ENCODE peak calls at places on chromosomes 1 and 21, in nine cellular contexts. One of them, this sample, is unnamed.

GRCh38 chr1:77370588-77371306 is 88.9 kb downstream of the AK5 start:
- DNase-seq in KG1: no peak
- DNase-seq in AG04450: peak
- DNase-seq in Caki2: peak
- DNase-seq in GM06990: no peak
- DNase-seq in upper lobe of left lung: no peak
- DNase-seq in stimulated activated CD4-positive, alpha-beta T cell treated with anti-CD3 and anti-CD28 coated beads, Interleukin-15, amount 100 ng/mL, for 24 hours: no peak
- DNase-seq in small intestine: no peak
- DNase-seq in T-helper 1 cell: no peak
- DNase-seq in this sample: no peak

GRCh38 chr1:187264995-187265602 is 436.4 kb downstream of the PLA2G4A start:
- DNase-seq in KG1: no peak
- DNase-seq in stimulated activated CD4-positive, alpha-beta T cell treated with anti-CD3 and anti-CD28 coated beads, Interleukin-15, amount 100 ng/mL, for 24 hours: no peak
- DNase-seq in GM06990: no peak
- DNase-seq in Caki2: peak
- DNase-seq in T-helper 1 cell: no peak
- DNase-seq in upper lobe of left lung: no peak
- DNase-seq in AG04450: peak
- DNase-seq in small intestine: peak
- DNase-seq in this sample: peak

GRCh38 chr21:45516071-45516670 is 26.1 kb downstream of the SLC19A1 start:
- DNase-seq in upper lobe of left lung: peak
- DNase-seq in Caki2: no peak
- DNase-seq in KG1: no peak
- DNase-seq in stimulated activated CD4-positive, alpha-beta T cell treated with anti-CD3 and anti-CD28 coated beads, Interleukin-15, amount 100 ng/mL, for 24 hours: no peak
- DNase-seq in GM06990: no peak
- DNase-seq in AG04450: no peak
- DNase-seq in small intestine: no peak
- DNase-seq in T-helper 1 cell: no peak
- DNase-seq in this sample: no peak

GRCh38 chr1:21818661-21819060 is 6.6 kb downstream of the LDLRAD2 start:
- DNase-seq in Caki2: peak
- DNase-seq in AG04450: no peak
- DNase-seq in stimulated activated CD4-positive, alpha-beta T cell treated with anti-CD3 and anti-CD28 coated beads, Interleukin-15, amount 100 ng/mL, for 24 hours: peak
- DNase-seq in small intestine: peak
- DNase-seq in T-helper 1 cell: no peak
- DNase-seq in GM06990: no peak
- DNase-seq in upper lobe of left lung: no peak
- DNase-seq in KG1: no peak
- DNase-seq in this sample: no peak

GRCh38 chr1:213724640-213725536 is 262.9 kb upstream of the PROX1 start:
- DNase-seq in small intestine: no peak
- DNase-seq in T-helper 1 cell: no peak
- DNase-seq in Caki2: no peak
- DNase-seq in stimulated activated CD4-positive, alpha-beta T cell treated with anti-CD3 and anti-CD28 coated beads, Interleukin-15, amount 100 ng/mL, for 24 hours: no peak
- DNase-seq in GM06990: no peak
- DNase-seq in KG1: no peak
- DNase-seq in upper lobe of left lung: peak
- DNase-seq in AG04450: no peak
- DNase-seq in this sample: no peak

GRCh38 chr1:77605246-77606026 is 77.0 kb downstream of the ZZZ3 start:
- DNase-seq in GM06990: no peak
- DNase-seq in AG04450: peak
- DNase-seq in T-helper 1 cell: no peak
- DNase-seq in upper lobe of left lung: no peak
- DNase-seq in stimulated activated CD4-positive, alpha-beta T cell treated with anti-CD3 and anti-CD28 coated beads, Interleukin-15, amount 100 ng/mL, for 24 hours: no peak
- DNase-seq in small intestine: no peak
- DNase-seq in KG1: peak
- DNase-seq in Caki2: peak
- DNase-seq in this sample: peak

GRCh38 chr1:46102769-46103476 is 29.5 kb downstream of the PIK3R3 start:
- DNase-seq in T-helper 1 cell: no peak
- DNase-seq in small intestine: no peak
- DNase-seq in stimulated activated CD4-positive, alpha-beta T cell treated with anti-CD3 and anti-CD28 coated beads, Interleukin-15, amount 100 ng/mL, for 24 hours: peak
- DNase-seq in KG1: no peak
- DNase-seq in AG04450: no peak
- DNase-seq in Caki2: no peak
- DNase-seq in upper lobe of left lung: no peak
- DNase-seq in GM06990: no peak
- DNase-seq in this sample: peak

GRCh38 chr1:185045793-185046441 is 559 bp downstream of the RNF2 start:
- DNase-seq in AG04450: no peak
- DNase-seq in small intestine: peak
- DNase-seq in stimulated activated CD4-positive, alpha-beta T cell treated with anti-CD3 and anti-CD28 coated beads, Interleukin-15, amount 100 ng/mL, for 24 hours: peak
- DNase-seq in T-helper 1 cell: peak
- DNase-seq in KG1: no peak
- DNase-seq in upper lobe of left lung: no peak
- DNase-seq in Caki2: peak
- DNase-seq in GM06990: no peak
- DNase-seq in this sample: no peak

GRCh38 chr1:236518343-236518742 is 5.4 kb upstream of the LGALS8 start:
- DNase-seq in KG1: no peak
- DNase-seq in T-helper 1 cell: no peak
- DNase-seq in GM06990: no peak
- DNase-seq in small intestine: no peak
- DNase-seq in Caki2: no peak
- DNase-seq in AG04450: no peak
- DNase-seq in upper lobe of left lung: no peak
- DNase-seq in stimulated activated CD4-positive, alpha-beta T cell treated with anti-CD3 and anti-CD28 coated beads, Interleukin-15, amount 100 ng/mL, for 24 hours: no peak
- DNase-seq in this sample: no peak

GRCh38 chr1:162165528-162165927 is 96.0 kb downstream of the NOS1AP start:
- DNase-seq in KG1: no peak
- DNase-seq in AG04450: no peak
- DNase-seq in upper lobe of left lung: no peak
- DNase-seq in small intestine: no peak
- DNase-seq in GM06990: no peak
- DNase-seq in T-helper 1 cell: no peak
- DNase-seq in Caki2: no peak
- DNase-seq in stimulated activated CD4-positive, alpha-beta T cell treated with anti-CD3 and anti-CD28 coated beads, Interleukin-15, amount 100 ng/mL, for 24 hours: no peak
- DNase-seq in this sample: peak

GRCh38 chr1:13775916-13776315 is 75.9 kb downstream of the PRDM2 start:
- DNase-seq in stimulated activated CD4-positive, alpha-beta T cell treated with anti-CD3 and anti-CD28 coated beads, Interleukin-15, amount 100 ng/mL, for 24 hours: no peak
- DNase-seq in Caki2: no peak
- DNase-seq in small intestine: no peak
- DNase-seq in T-helper 1 cell: no peak
- DNase-seq in AG04450: no peak
- DNase-seq in GM06990: no peak
- DNase-seq in upper lobe of left lung: no peak
- DNase-seq in KG1: no peak
- DNase-seq in this sample: no peak

GRCh38 chr1:247146671-247147070 is 25.1 kb downstream of the ZNF124 start:
- DNase-seq in upper lobe of left lung: no peak
- DNase-seq in T-helper 1 cell: no peak
- DNase-seq in AG04450: no peak
- DNase-seq in stimulated activated CD4-positive, alpha-beta T cell treated with anti-CD3 and anti-CD28 coated beads, Interleukin-15, amount 100 ng/mL, for 24 hours: no peak
- DNase-seq in Caki2: no peak
- DNase-seq in GM06990: no peak
- DNase-seq in KG1: no peak
- DNase-seq in small intestine: no peak
- DNase-seq in this sample: no peak

GRCh38 chr1:29496701-29497100 is 260.4 kb downstream of the PTPRU start:
- DNase-seq in T-helper 1 cell: no peak
- DNase-seq in upper lobe of left lung: no peak
- DNase-seq in small intestine: no peak
- DNase-seq in Caki2: no peak
- DNase-seq in AG04450: no peak
- DNase-seq in stimulated activated CD4-positive, alpha-beta T cell treated with anti-CD3 and anti-CD28 coated beads, Interleukin-15, amount 100 ng/mL, for 24 hours: no peak
- DNase-seq in GM06990: no peak
- DNase-seq in KG1: no peak
- DNase-seq in this sample: no peak

GRCh38 chr1:57886376-57886775 is 462.5 kb upstream of the DAB1 start:
- DNase-seq in small intestine: no peak
- DNase-seq in T-helper 1 cell: no peak
- DNase-seq in Caki2: no peak
- DNase-seq in KG1: no peak
- DNase-seq in stimulated activated CD4-positive, alpha-beta T cell treated with anti-CD3 and anti-CD28 coated beads, Interleukin-15, amount 100 ng/mL, for 24 hours: no peak
- DNase-seq in AG04450: no peak
- DNase-seq in upper lobe of left lung: no peak
- DNase-seq in GM06990: no peak
- DNase-seq in this sample: no peak

GRCh38 chr1:57353589-57353988 is 70.3 kb downstream of the DAB1 start:
- DNase-seq in AG04450: peak
- DNase-seq in upper lobe of left lung: no peak
- DNase-seq in small intestine: no peak
- DNase-seq in GM06990: no peak
- DNase-seq in Caki2: no peak
- DNase-seq in KG1: no peak
- DNase-seq in stimulated activated CD4-positive, alpha-beta T cell treated with anti-CD3 and anti-CD28 coated beads, Interleukin-15, amount 100 ng/mL, for 24 hours: no peak
- DNase-seq in T-helper 1 cell: no peak
- DNase-seq in this sample: no peak